ENCODE peak calls at places on chromosome 4, in seven cellular contexts. K is AG09309, S is cardiac fibroblast, H is HFF-Myc, C is activated T-helper 1 cell treated with Interleukin-2 at 50 U/mL for 16 hours, Z is H9, G is keratinocyte. Y is an unnamed sample.

GRCh38 chr4:86036729-86037128 is 323.1 kb downstream of the MAPK10 start:
- DNase-seq in K (no peak), S (peak; percentile 90), H (no peak), C (no peak), Z (no peak), G (no peak), Y (no peak)

GRCh38 chr4:2058264-2059033 is 678 bp upstream of the NAT8L start:
- DNase-seq in K (no peak), S (no peak), H (no peak), C (no peak), Z (peak; percentile 65), G (no peak), Y (no peak)

GRCh38 chr4:120857312-120857711 is 65.2 kb downstream of the PRDM5 start:
- DNase-seq in K (no peak), S (peak; percentile 42), H (no peak), C (no peak), Z (no peak), G (no peak), Y (no peak)

GRCh38 chr4:39699676-39700409 is 1.9 kb downstream of the UBE2K start:
- DNase-seq in K (no peak), S (peak; percentile 63), H (no peak), C (no peak), Z (no peak), G (no peak), Y (no peak)

GRCh38 chr4:77021614-77022089 is 54.1 kb downstream of the CCNI start:
- DNase-seq in K (peak; percentile 82), S (peak; percentile 88), H (no peak), C (no peak), Z (no peak), G (no peak), Y (no peak)

GRCh38 chr4:182738283-182739047 is 178.7 kb downstream of the DCTD start:
- DNase-seq in K (no peak), S (no peak), H (no peak), C (no peak), Z (no peak), G (no peak), Y (no peak)

GRCh38 chr4:36374836-36375511 is 93.6 kb downstream of the DTHD1 start:
- DNase-seq in K (no peak), S (no peak), H (no peak), C (no peak), Z (no peak), G (no peak), Y (no peak)

GRCh38 chr4:26726655-26727387 is 133.8 kb upstream of the STIM2 start:
- DNase-seq in K (no peak), S (no peak), H (no peak), C (no peak), Z (no peak), G (no peak), Y (peak; percentile 7)

GRCh38 chr4:1407657-1408333 is 1.6 kb upstream of the NKX1-1 start:
- DNase-seq in K (no peak), S (no peak), H (no peak), C (no peak), Z (peak; percentile 22), G (no peak), Y (no peak)

GRCh38 chr4:53861856-53862610 is 202.4 kb downstream of the CHIC2 start:
- DNase-seq in K (peak; percentile 90), S (peak; percentile 94), H (peak; percentile 92), C (no peak), Z (no peak), G (no peak), Y (no peak)

GRCh38 chr4:181966084-181966483 is 277.1 kb upstream of the TENM3 start:
- DNase-seq in K (peak; percentile 40), S (peak; percentile 52), H (no peak), C (no peak), Z (no peak), G (peak; percentile 28), Y (no peak)

Y was measured in HCT116.